ENCODE peak calls at places on chromosomes 4 and X, in four cellular contexts. T is stimulated activated CD4-positive, alpha-beta T cell treated with anti-CD3 and anti-CD28 coated beads, Interleukin-1b, Interleukin-23, amount 100 ng/mL, for 48 hours; Y is pancreas; A is GF-D8. U is an unnamed sample.

GRCh38 chr4:73589887-73590801 is 30.1 kb downstream of the RASSF6 start:
- DNase-seq in Y (peak), T (no peak), A (no peak), U (no peak)

GRCh38 chrX:68179355-68179754 is 253.9 kb downstream of the OPHN1 start:
- DNase-seq in Y (no peak), A (no peak), T (no peak), U (no peak)

GRCh38 chrX:1914606-1915365 is 299.9 kb downstream of the ASMT start:
- DNase-seq in T (no peak), Y (no peak), A (no peak), U (no peak)

GRCh38 chr4:56755901-56756300 is 65.6 kb downstream of the SPINK2 start:
- DNase-seq in A (no peak), T (no peak), Y (no peak), U (no peak)

GRCh38 chrX:153771261-153771681 is 7.2 kb downstream of the PLXNB3 start:
- DNase-seq in Y (no peak), A (no peak), T (no peak), U (no peak)

GRCh38 chrX:64975491-64975890 is 759 bp downstream of the ZC4H2 start:
- DNase-seq in A (no peak), Y (peak), T (peak), U (peak)

GRCh38 chrX:110055616-110056015 is 52.7 kb downstream of the TMEM164 start:
- DNase-seq in T (no peak), Y (no peak), A (no peak), U (no peak)

GRCh38 chr4:185713272-185713671 is 98.7 kb downstream of the SORBS2 start:
- DNase-seq in A (no peak), Y (no peak), T (no peak), U (no peak)

GRCh38 chr4:76485450-76485849 is 50.4 kb downstream of the SHROOM3 start:
- DNase-seq in A (no peak), T (no peak), Y (peak), U (no peak)

GRCh38 chr4:34723606-34724005 is 1520.7 kb downstream of the ARAP2 start:
- DNase-seq in A (no peak), T (no peak), Y (no peak), U (no peak)

GRCh38 chrX:40005290-40006011 is 92.3 kb downstream of the BCOR start:
- DNase-seq in T (no peak), A (no peak), Y (no peak), U (no peak)

GRCh38 chrX:16573781-16574180 is 76.2 kb upstream of the S100G start:
- DNase-seq in A (no peak), Y (no peak), T (no peak), U (no peak)

GRCh38 chr4:81030617-81031388 is at the start of gene BMP3:
- DNase-seq in Y (no peak), T (no peak), A (no peak), U (no peak)

GRCh38 chrX:54817220-54817820 is 9.8 kb downstream of the MAGED2 start:
- DNase-seq in T (no peak), A (no peak), Y (no peak), U (no peak)

GRCh38 chr4:165343353-165344191 is 16.1 kb downstream of the MSMO1 start:
- DNase-seq in A (no peak), T (no peak), Y (no peak), U (no peak)

GRCh38 chr4:154119317-154119716 is 330.4 kb upstream of the SFRP2 start:
- DNase-seq in Y (no peak), T (no peak), A (no peak), U (no peak)

GRCh38 chrX:102765794-102766193 is 45.3 kb downstream of the GPRASP3 start:
- DNase-seq in Y (no peak), T (no peak), A (no peak), U (no peak)

GRCh38 chr4:121980643-121981042 is 28.8 kb upstream of the TRPC3 start:
- DNase-seq in A (no peak), Y (no peak), T (no peak), U (no peak)

GRCh38 chr4:132565542-132565941 is 583.6 kb upstream of the PCDH10 start:
- DNase-seq in A (no peak), Y (no peak), T (no peak), U (no peak)

GRCh38 chr4:165991325-165992180 is 118.5 kb downstream of the TLL1 start:
- DNase-seq in Y (no peak), A (no peak), T (no peak), U (no peak)

GRCh38 chr4:75715105-75715799 is 9.1 kb upstream of the USO1 start:
- DNase-seq in Y (no peak), A (no peak), T (no peak), U (no peak)

GRCh38 chr4:152554742-152555141 is 18.9 kb upstream of the FBXW7 start:
- DNase-seq in Y (no peak), A (no peak), T (no peak), U (no peak)

U was measured in AML-193.